ENCODE peak calls at places on chromosome 2, in five cellular contexts. H is iris pigment epithelial cell, L is left ventricle myocardium superior, I is heart right ventricle, C is hippocampal formation. M is an unnamed sample.

GRCh38 chr2:202072226-202072625 is 829 bp upstream of the KIAA2012 start:
- DNase-seq in L (no peak), H (peak), I (no peak), C (no peak), M (no peak)

GRCh38 chr2:226652388-226652787 is 147.2 kb downstream of the IRS1 start:
- DNase-seq in L (no peak), H (peak), C (no peak), I (no peak), M (no peak)

GRCh38 chr2:197372582-197372981 is 62.0 kb upstream of the ANKRD44 start:
- DNase-seq in H (no peak), C (no peak), L (no peak), I (no peak), M (no peak)

GRCh38 chr2:62539892-62540785 is 34.1 kb upstream of the TMEM17 start:
- DNase-seq in I (no peak), H (no peak), L (no peak), C (no peak), M (no peak)

GRCh38 chr2:220090050-220090449 is 462.6 kb downstream of the SLC4A3 start:
- DNase-seq in C (no peak), L (no peak), I (no peak), H (no peak), M (no peak)

GRCh38 chr2:85584857-85585780 is 888 bp downstream of the VAMP5 start:
- DNase-seq in C (no peak), H (no peak), L (no peak), I (no peak), M (no peak)

GRCh38 chr2:55399815-55400214 is 19.8 kb downstream of the CCDC88A start:
- DNase-seq in H (no peak), L (no peak), I (no peak), C (no peak), M (no peak)

GRCh38 chr2:132815522-132815921 is 145.5 kb upstream of the LYPD1 start:
- DNase-seq in H (peak), I (no peak), C (no peak), L (no peak), M (no peak)

GRCh38 chr2:36701391-36701795 is 4.9 kb downstream of the VIT start:
- DNase-seq in H (peak), I (no peak), L (no peak), C (no peak), M (no peak)

M was measured in occipital lobe.